ENCODE peak calls at places on chromosomes 11 and 22, in five cellular contexts. I is activated T-helper 1 cell treated with anti-CD3 and anti-CD28 coated beads, Interleukin-2, amount 50 U/mL, for 16 hours; X is naive thymus-derived CD4-positive, alpha-beta T cell; V is cardiac muscle cell; G is AG08395. S is an unnamed sample.

GRCh38 chr11:69012092-69013008 is 696 bp downstream of the MRGPRF start:
- DNase-seq in I (no peak), X (no peak), V (no peak), G (peak), S (no peak)

GRCh38 chr11:94175545-94175944 is 46.9 kb downstream of the PANX1 start:
- DNase-seq in I (no peak), X (no peak), V (no peak), G (peak), S (no peak)

GRCh38 chr11:70549386-70549785 is 151.1 kb downstream of the CTTN start:
- DNase-seq in V (no peak), X (no peak), I (no peak), G (no peak), S (no peak)

GRCh38 chr22:20055144-20055543 is 24.9 kb upstream of the DGCR8 start:
- DNase-seq in I (no peak), V (no peak), X (no peak), G (no peak), S (no peak)

GRCh38 chr11:69055598-69056516 is 7.1 kb downstream of the TPCN2 start:
- DNase-seq in G (no peak), I (no peak), X (no peak), V (no peak), S (no peak)

GRCh38 chr11:31826530-31827438 is 15.7 kb upstream of the PAX6 start:
- DNase-seq in X (no peak), V (no peak), G (no peak), I (no peak), S (no peak)

GRCh38 chr11:115303304-115303703 is 200.9 kb downstream of the CADM1 start:
- DNase-seq in I (no peak), X (no peak), V (no peak), G (no peak), S (no peak)

GRCh38 chr22:47115921-47116320 is 353.5 kb downstream of the TBC1D22A start:
- DNase-seq in I (no peak), V (no peak), X (no peak), G (no peak), S (no peak)

GRCh38 chr22:46044718-46045458 is 67.9 kb upstream of the WNT7B start:
- DNase-seq in X (no peak), V (peak), I (no peak), G (no peak), S (no peak)

GRCh38 chr11:46472662-46472994 is 81.1 kb upstream of the CHRM4 start:
- DNase-seq in I (no peak), G (no peak), V (peak), X (no peak), S (no peak)